ENCODE peak calls at places on chromosomes 6 and 20, in ten cellular contexts. W is SJSA1, R is esophagus muscularis mucosa, S is ascending aorta, L is GM23338, K is left ventricle myocardium inferior, N is K562, F is OCI-LY7, O is RWPE1, G is colonic mucosa. D is an unnamed sample.

GRCh38 chr6:158322724-158323560 is 10.7 kb downstream of the TULP4 start:
- DNase-seq in W (no peak), R (no peak), S (no peak), L (no peak), K (no peak), N (peak; percentile 33), F (no peak), O (peak; percentile 80), G (no peak), D (no peak)

GRCh38 chr6:158628542-158628941 is 16.0 kb downstream of the DYNLT1 start:
- DNase-seq in W (no peak), R (peak; percentile 60), S (no peak), L (no peak), K (no peak), N (no peak), F (no peak), O (no peak), G (peak; percentile 14), D (no peak)

GRCh38 chr20:31355981-31356380 is 12.4 kb upstream of the DEFB118 start:
- DNase-seq in W (no peak), R (no peak), S (no peak), L (no peak), K (no peak), N (no peak), F (no peak), O (no peak), G (no peak), D (no peak)

GRCh38 chr20:16397053-16397452 is 176.2 kb downstream of the KIF16B start:
- DNase-seq in W (no peak), R (peak; percentile 84), S (no peak), L (no peak), K (peak; percentile 67), N (no peak), F (no peak), O (no peak), G (no peak), D (no peak)

GRCh38 chr6:14721103-14721758 is 524.6 kb upstream of the JARID2 start:
- DNase-seq in W (no peak), R (no peak), S (no peak), L (no peak), K (no peak), N (no peak), F (peak; percentile 40), O (no peak), G (peak; percentile 44), D (no peak)

GRCh38 chr6:69027861-69028260 is 392.8 kb downstream of the ADGRB3 start:
- DNase-seq in W (no peak), R (no peak), S (no peak), L (no peak), K (no peak), N (no peak), F (no peak), O (no peak), G (no peak), D (no peak)

GRCh38 chr6:136969433-136969832 is 47.3 kb downstream of the SLC35D3 start:
- DNase-seq in W (no peak), R (no peak), S (no peak), L (no peak), K (peak; percentile 26), N (no peak), F (no peak), O (peak; percentile 59), G (no peak), D (no peak)

GRCh38 chr20:62571667-62572344 is 70.5 kb upstream of the SLCO4A1 start:
- DNase-seq in W (no peak), R (no peak), S (no peak), L (peak; percentile 61), K (no peak), N (peak; percentile 97), F (peak; percentile 80), O (peak; percentile 63), G (no peak), D (peak; percentile 88)

GRCh38 chr6:36570264-36570663 is 23.0 kb upstream of the STK38 start:
- DNase-seq in W (no peak), R (no peak), S (no peak), L (no peak), K (no peak), N (no peak), F (no peak), O (no peak), G (no peak), D (no peak)

GRCh38 chr6:112802154-112802553 is 455.0 kb downstream of the RFPL4B start:
- DNase-seq in W (peak; percentile 43), R (no peak), S (no peak), L (no peak), K (no peak), N (no peak), F (no peak), O (peak; percentile 28), G (no peak), D (no peak)

GRCh38 chr6:93586316-93586715 is 167.0 kb upstream of the EPHA7 start:
- DNase-seq in W (no peak), R (no peak), S (no peak), L (no peak), K (no peak), N (no peak), F (no peak), O (no peak), G (no peak), D (no peak)

GRCh38 chr6:147135211-147135672 is 69.0 kb upstream of the STXBP5 start:
- DNase-seq in W (no peak), R (no peak), S (no peak), L (peak; percentile 2), K (no peak), N (peak; percentile 28), F (no peak), O (peak; percentile 52), G (no peak), D (no peak)

GRCh38 chr20:36607586-36608387 is 2.2 kb downstream of the RAB5IF start:
- DNase-seq in W (no peak), R (no peak), S (no peak), L (no peak), K (no peak), N (no peak), F (no peak), O (peak; percentile 48), G (peak; percentile 65), D (no peak)

GRCh38 chr20:64219202-64219601 is 36.3 kb upstream of the PCMTD2 start:
- DNase-seq in W (no peak), R (no peak), S (no peak), L (no peak), K (no peak), N (no peak), F (no peak), O (no peak), G (no peak), D (no peak)

GRCh38 chr20:8244637-8245036 is 112.6 kb downstream of the PLCB1 start:
- DNase-seq in W (no peak), R (no peak), S (no peak), L (no peak), K (no peak), N (no peak), F (no peak), O (no peak), G (peak; percentile 28), D (no peak)

GRCh38 chr6:3750324-3751018 is 1.0 kb downstream of the PXDC1 start:
- DNase-seq in W (peak; percentile 73), R (peak; percentile 96), S (peak; percentile 52), L (peak; percentile 69), K (peak; percentile 88), N (peak; percentile 55), F (no peak), O (peak; percentile 69), G (peak; percentile 76), D (no peak)

GRCh38 chr6:118744261-118744941 is 93.0 kb upstream of the CEP85L start:
- DNase-seq in W (peak; percentile 73), R (no peak), S (no peak), L (no peak), K (no peak), N (no peak), F (no peak), O (no peak), G (no peak), D (no peak)

GRCh38 chr6:157106487-157106886 is 216.8 kb downstream of the TMEM242 start:
- DNase-seq in W (no peak), R (no peak), S (no peak), L (no peak), K (no peak), N (no peak), F (no peak), O (peak; percentile 89), G (no peak), D (no peak)

GRCh38 chr6:157107571-157107914 is 215.8 kb downstream of the TMEM242 start:
- DNase-seq in W (no peak), R (no peak), S (no peak), L (no peak), K (no peak), N (no peak), F (no peak), O (no peak), G (no peak), D (no peak)

GRCh38 chr6:157107915-157108651 is 215.2 kb downstream of the TMEM242 start:
- DNase-seq in W (no peak), R (peak; percentile 68), S (no peak), L (no peak), K (no peak), N (peak; percentile 65), F (no peak), O (peak; percentile 73), G (no peak), D (no peak)

GRCh38 chr6:157110620-157111019 is 212.7 kb downstream of the TMEM242 start:
- DNase-seq in W (no peak), R (no peak), S (no peak), L (no peak), K (no peak), N (no peak), F (no peak), O (no peak), G (no peak), D (no peak)

GRCh38 chr6:157108923-157109322 is 214.4 kb downstream of the TMEM242 start:
- DNase-seq in W (no peak), R (no peak), S (no peak), L (no peak), K (no peak), N (no peak), F (no peak), O (no peak), G (no peak), D (no peak)
- H3K27ac ChIP-seq in W (peak overlapping the region; percentile 88), R (peak overlapping the region; percentile 50), S (no peak overlapping the region), L (no peak overlapping the region), K (no peak overlapping the region), N (peak overlapping the region; percentile 27), F (no peak overlapping the region), O (no peak overlapping the region), G (no peak overlapping the region), D (no peak overlapping the region)

GRCh38 chr6:44073612-44074382 is 53.5 kb downstream of the MRPL14 start:
- DNase-seq in W (no peak), R (no peak), S (no peak), L (peak; percentile 53), K (peak; percentile 42), N (peak; percentile 32), F (peak; percentile 57), O (no peak), G (peak; percentile 39), D (no peak)
- H3K27ac ChIP-seq in W (no peak overlapping the region), R (peak overlapping the region; percentile 82), S (peak overlapping the region; percentile 13), L (peak overlapping the region; percentile 84), K (peak overlapping the region; percentile 89), N (peak overlapping the region; percentile 80), F (no peak overlapping the region), O (peak overlapping the region; percentile 65), G (peak overlapping the region; percentile 90), D (no peak overlapping the region)

GRCh38 chr20:23061713-23062561 is 12.5 kb upstream of the THBD start:
- DNase-seq in W (peak; percentile 81), R (no peak), S (no peak), L (peak; percentile 78), K (peak; percentile 44), N (no peak), F (peak; percentile 6), O (peak; percentile 52), G (no peak), D (peak; percentile 79)
- H3K27ac ChIP-seq in W (peak overlapping the region; percentile 63), R (peak overlapping the region; percentile 53), S (peak overlapping the region; percentile 96), L (no peak overlapping the region), K (peak overlapping the region; percentile 68), N (no peak overlapping the region), F (no peak overlapping the region), O (no peak overlapping the region), G (peak overlapping the region; percentile 35), D (peak overlapping the region; percentile 73)

GRCh38 chr6:41940759-41941279 is 789 bp downstream of the CCND3 start:
- DNase-seq in W (peak; percentile 56), R (no peak), S (no peak), L (peak; percentile 63), K (peak; percentile 69), N (no peak), F (peak; percentile 64), O (peak; percentile 45), G (peak; percentile 65), D (peak; percentile 78)
- H3K27ac ChIP-seq in W (peak overlapping the region; percentile 17), R (peak overlapping the region; percentile 93), S (peak overlapping the region; percentile 74), L (no peak overlapping the region), K (peak overlapping the region; percentile 97), N (peak overlapping the region; percentile 72), F (peak overlapping the region; percentile 82), O (peak overlapping the region; percentile 83), G (peak overlapping the region; percentile 90), D (peak overlapping the region; percentile 98)